ENCODE peak calls at places on chromosomes 7 and 10, in nine cellular contexts. K is tibial nerve, O is ovary, U is sigmoid colon, P is A549, C is stomach, Z is K562, S is transverse colon, X is HepG2. J is an unnamed sample.

GRCh38 chr10:103333934-103334520 is 16.9 kb downstream of the PCGF6 start:
- DNase-seq in K (no peak), X (peak; percentile 10), Z (no peak), U (no peak), P (peak; percentile 34), S (no peak), O (no peak), C (no peak), J (no peak)

GRCh38 chr10:32239770-32240169 is 107.2 kb downstream of the EPC1 start:
- DNase-seq in O (no peak), C (no peak), Z (no peak), S (no peak), P (no peak), X (no peak), U (no peak), K (no peak), J (no peak)

GRCh38 chr10:49280001-49280408 is 19.0 kb upstream of the C10orf71 start:
- DNase-seq in S (no peak), K (no peak), P (no peak), U (peak; percentile 59), Z (no peak), O (no peak), C (peak; percentile 21), X (no peak), J (peak; percentile 43)

GRCh38 chr10:101512741-101513140 is 75.3 kb downstream of the POLL start:
- DNase-seq in C (no peak), O (no peak), X (no peak), S (no peak), K (no peak), U (no peak), P (no peak), Z (no peak), J (no peak)

GRCh38 chr7:116334555-116334954 is 124.2 kb downstream of the TES start:
- DNase-seq in C (no peak), P (no peak), S (no peak), K (no peak), X (no peak), O (no peak), U (no peak), Z (no peak), J (no peak)

GRCh38 chr10:121947931-121948330 is 20.1 kb upstream of the ATE1 start:
- DNase-seq in P (no peak), U (no peak), O (no peak), Z (no peak), X (no peak), S (no peak), K (no peak), C (no peak), J (no peak)

GRCh38 chr7:135602304-135602703 is 44.6 kb downstream of the NUP205 start:
- DNase-seq in K (no peak), O (no peak), P (no peak), S (no peak), Z (no peak), X (no peak), C (no peak), U (no peak), J (no peak)

GRCh38 chr10:130987401-130987800 is 324.1 kb downstream of the TCERG1L start:
- DNase-seq in S (no peak), Z (no peak), U (no peak), O (no peak), X (no peak), K (no peak), C (no peak), P (no peak), J (no peak)

GRCh38 chr7:70383947-70384475 is 747.9 kb upstream of the GALNT17 start:
- DNase-seq in Z (no peak), P (no peak), K (no peak), U (no peak), O (no peak), C (no peak), S (no peak), X (no peak), J (no peak)

GRCh38 chr7:70383369-70383768 is 748.6 kb upstream of the GALNT17 start:
- DNase-seq in X (no peak), Z (no peak), S (no peak), K (no peak), P (no peak), U (no peak), C (no peak), O (no peak), J (no peak)

GRCh38 chr7:70377957-70378356 is 754.0 kb upstream of the GALNT17 start:
- DNase-seq in U (no peak), Z (no peak), O (no peak), X (no peak), C (no peak), S (no peak), K (no peak), P (no peak), J (no peak)

GRCh38 chr7:70379210-70379609 is 752.7 kb upstream of the GALNT17 start:
- DNase-seq in S (no peak), C (no peak), X (no peak), Z (no peak), U (no peak), O (no peak), K (no peak), P (no peak), J (no peak)

GRCh38 chr7:70380315-70381027 is 751.5 kb upstream of the GALNT17 start:
- DNase-seq in X (no peak), K (peak; percentile 24), S (no peak), P (no peak), Z (no peak), C (no peak), O (no peak), U (no peak), J (peak; percentile 66)
- TF ChIP-seq EP300 in X (no peak), K (peak; percentile 59), S (no peak), P (no peak), Z (no peak), C (no peak), O (no peak), U (no peak), J (no peak)

GRCh38 chr10:78838141-78838540 is 230.6 kb upstream of the ZMIZ1 start:
- DNase-seq in S (no peak), U (no peak), X (no peak), Z (no peak), O (no peak), C (no peak), P (no peak), K (no peak), J (no peak)
- TF ChIP-seq EP300 in S (no peak), U (no peak), X (no peak), Z (no peak), O (no peak), C (no peak), P (no peak), K (no peak), J (no peak)

DNA sequence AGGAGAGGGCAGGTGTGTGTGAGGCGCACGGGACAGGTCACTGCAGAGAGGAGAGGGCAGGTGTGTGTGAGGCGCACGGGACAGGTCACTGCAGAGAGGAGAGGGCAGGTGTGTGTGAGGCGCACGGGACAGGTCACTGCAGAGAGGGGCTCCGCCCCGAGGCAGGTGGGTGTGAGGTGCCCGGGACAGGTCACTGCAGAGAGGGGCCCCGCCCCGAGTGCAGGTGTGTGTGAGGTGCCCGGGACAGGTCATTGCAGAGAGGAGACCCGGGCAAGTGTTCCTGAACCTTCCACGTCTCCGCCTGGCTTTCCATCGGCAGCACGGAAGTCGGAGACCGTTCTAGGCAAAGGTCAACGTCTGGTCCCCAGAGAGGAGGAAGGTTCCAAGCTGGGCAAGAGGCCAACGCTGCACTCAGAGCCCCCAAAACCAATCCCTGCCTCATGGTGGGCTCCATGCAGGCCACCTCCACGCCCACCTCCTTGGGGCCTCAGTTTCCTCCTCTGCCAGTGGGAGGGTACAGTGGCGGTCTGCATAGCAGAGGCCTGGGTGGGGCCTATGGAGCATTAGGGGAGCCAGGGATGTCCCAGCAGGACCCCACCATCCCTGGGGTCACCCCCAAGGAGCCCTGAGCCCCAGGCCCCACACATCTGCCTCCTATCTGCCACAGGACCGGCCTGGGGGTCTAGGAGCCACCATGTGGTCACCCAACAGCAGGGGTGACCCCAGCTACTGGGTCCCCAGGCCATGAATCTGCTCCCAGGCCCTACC is 57.1 kb downstream of the STK32C start:
- DNase-seq in C (no peak), U (no peak), Z (no peak), X (no peak), S (no peak), O (no peak), K (no peak), P (no peak), J (no peak)
- TF ChIP-seq EP300 in C (no peak), U (no peak), Z (no peak), X (no peak), S (no peak), O (no peak), K (no peak), P (no peak), J (no peak)

DNA sequence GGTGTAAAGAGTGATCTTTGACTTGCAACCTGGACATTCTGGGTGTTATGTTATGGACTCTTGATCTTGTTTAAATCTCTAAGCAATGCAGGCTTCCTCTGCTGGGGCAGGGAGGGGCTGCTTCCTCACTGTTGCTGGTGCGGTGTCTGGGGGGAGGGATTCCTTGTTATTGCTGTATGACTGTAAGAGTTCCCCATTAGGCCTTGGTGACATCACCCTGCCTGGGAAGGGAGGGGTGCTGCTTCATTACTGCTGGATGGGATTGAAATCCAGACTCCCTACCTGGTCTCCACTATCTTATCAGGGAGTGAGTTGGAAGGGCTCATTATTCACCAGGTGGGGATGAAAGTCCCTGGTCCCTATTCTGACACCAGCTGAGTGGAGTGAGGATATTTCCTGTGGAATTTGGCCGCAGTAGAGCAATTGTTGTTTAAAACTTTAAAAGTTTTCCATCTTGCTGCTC is 8.8 kb downstream of the OGDH start:
- DNase-seq in C (peak; percentile 40), K (no peak), Z (peak; percentile 26), S (peak; percentile 76), X (peak; percentile 13), P (no peak), U (peak; percentile 75), O (no peak), J (no peak)
- TF ChIP-seq EP300 in C (no peak), K (peak; percentile 36), Z (peak; percentile 14), S (no peak), X (no peak), P (no peak), U (no peak), O (no peak), J (no peak)

GRCh38 chr7:80843018-80843671 is 75.7 kb downstream of the SEMA3C start:
- DNase-seq in O (no peak), Z (no peak), U (no peak), C (no peak), S (no peak), P (no peak), X (no peak), K (no peak), J (no peak)
- TF ChIP-seq EP300 in O (no peak), Z (no peak), U (no peak), C (no peak), S (no peak), P (no peak), X (no peak), K (no peak), J (no peak)